ENCODE peak calls at places on chromosomes 11 and 22, in six cellular contexts. T is A549; G is HAP-1; P is astrocyte of the spinal cord; C is activated CD4-positive, alpha-beta T cell treated with anti-CD3 and anti-CD28 coated beads, Interleukin-2, amount 50 U/mL, for 48 hours; A is Ammon's horn. W is an unnamed sample.

GRCh38 chr11:121722431-121723256 is 269.9 kb upstream of the SORL1-AS1 start:
- DNase-seq in P (peak), T (no peak), G (no peak), C (no peak), A (peak), W (no peak)

GRCh38 chr22:28175730-28176492 is 256.9 kb upstream of the PITPNB start:
- DNase-seq in T (no peak), C (no peak), A (no peak), G (no peak), P (no peak), W (no peak)

GRCh38 chr11:17552392-17553248 is 5.6 kb downstream of the OTOG start:
- DNase-seq in P (no peak), G (no peak), A (no peak), C (no peak), T (no peak), W (no peak)

GRCh38 chr11:117792992-117793391 is 4.0 kb downstream of the DSCAML1 start:
- DNase-seq in C (no peak), P (no peak), G (no peak), T (no peak), A (no peak), W (no peak)

GRCh38 chr22:29253561-29254282 is 14.1 kb downstream of the RHBDD3 start:
- DNase-seq in A (no peak), P (no peak), C (no peak), G (no peak), T (no peak), W (no peak)

GRCh38 chr11:130428692-130429681 is 578 bp upstream of the ADAMTS8 start:
- DNase-seq in G (no peak), T (no peak), C (no peak), A (no peak), P (no peak), W (no peak)

GRCh38 chr11:2272241-2272945 is 2.0 kb upstream of the ASCL2 start:
- DNase-seq in A (peak), T (no peak), G (no peak), C (no peak), P (no peak), W (no peak)

GRCh38 chr11:111977141-111978027 is 40.2 kb downstream of the DIXDC1 start:
- DNase-seq in T (no peak), A (peak), P (peak), G (no peak), C (peak), W (peak)

GRCh38 chr11:45247433-45247832 is 38.7 kb downstream of the SYT13 start:
- DNase-seq in A (no peak), T (no peak), C (no peak), G (no peak), P (no peak), W (no peak)

GRCh38 chr11:82049199-82049598 is 684.5 kb downstream of the FAM181B start:
- DNase-seq in A (no peak), P (no peak), G (no peak), C (no peak), T (no peak), W (no peak)

GRCh38 chr11:116481126-116481644 is 291.6 kb downstream of the BUD13 start:
- DNase-seq in P (no peak), T (no peak), G (no peak), C (no peak), A (no peak), W (no peak)

GRCh38 chr11:17351510-17352176 is at the start of gene NCR3LG1:
- DNase-seq in A (peak), C (peak), T (peak), P (peak), G (peak), W (peak)

GRCh38 chr22:35616043-35616442 is 1.1 kb downstream of the MB start:
- DNase-seq in G (no peak), C (no peak), A (no peak), P (no peak), T (no peak), W (no peak)

GRCh38 chr11:134362192-134362901 is 30.6 kb downstream of the GLB1L2 start:
- DNase-seq in T (no peak), C (no peak), G (no peak), A (no peak), P (no peak), W (no peak)

GRCh38 chr11:102287963-102288744 is 29.1 kb upstream of the BIRC3 start:
- DNase-seq in C (peak), G (peak), P (peak), A (peak), T (peak), W (no peak)

GRCh38 chr11:72278911-72279310 is 34.9 kb upstream of the PHOX2A start:
- DNase-seq in C (no peak), G (no peak), A (no peak), P (peak), T (no peak), W (no peak)

GRCh38 chr11:18321622-18321990 is 334 bp downstream of the HPS5 start:
- DNase-seq in P (no peak), G (no peak), A (no peak), C (no peak), T (no peak), W (no peak)

GRCh38 chr11:93477684-93478234 is 65.4 kb downstream of the SMCO4 start:
- DNase-seq in T (no peak), A (no peak), P (peak), G (peak), C (no peak), W (no peak)

GRCh38 chr22:17217179-17217578 is 2.1 kb downstream of the ADA2 start:
- DNase-seq in G (peak), A (no peak), C (no peak), T (no peak), P (no peak), W (no peak)

GRCh38 chr11:120395778-120396177 is 59.6 kb downstream of the ARHGEF12 start:
- DNase-seq in P (no peak), C (no peak), A (no peak), G (no peak), T (no peak), W (no peak)

GRCh38 chr11:65503606-65503922 is 4.7 kb downstream of the MALAT1 start:
- DNase-seq in G (no peak), P (no peak), C (no peak), T (no peak), A (no peak), W (no peak)

GRCh38 chr22:35539910-35540599 is 576 bp upstream of the RASD2 start:
- DNase-seq in P (no peak), G (peak), C (peak), T (peak), A (peak), W (peak)

GRCh38 chr11:35418847-35419712 is at the start of gene SLC1A2:
- DNase-seq in C (peak), G (peak), T (peak), A (peak), P (peak), W (no peak)

GRCh38 chr11:67450796-67451657 is 1.5 kb downstream of the GPR152 start:
- DNase-seq in P (no peak), A (no peak), T (no peak), C (no peak), G (no peak), W (no peak)

GRCh38 chr11:61092280-61092766 is 10.0 kb upstream of the CD5 start:
- DNase-seq in C (peak), T (no peak), G (no peak), P (no peak), A (no peak), W (no peak)

GRCh38 chr11:62850911-62851806 is 11.8 kb upstream of the WDR74 start:
- DNase-seq in T (no peak), A (no peak), C (peak), G (peak), P (no peak), W (no peak)

GRCh38 chr11:128862913-128863660 is 4.0 kb downstream of the KCNJ1 start:
- DNase-seq in C (no peak), P (peak), A (no peak), T (no peak), G (no peak), W (no peak)

GRCh38 chr11:11395126-11395525 is 42.1 kb upstream of the CSNK2A3 start:
- DNase-seq in G (no peak), A (no peak), P (no peak), C (no peak), T (no peak), W (no peak)

GRCh38 chr11:14773755-14774154 is 118.3 kb downstream of the CYP2R1 start:
- DNase-seq in P (no peak), T (no peak), C (no peak), A (no peak), G (peak), W (no peak)

GRCh38 chr22:26302726-26303125 is 126.3 kb upstream of the ASPHD2 start:
- DNase-seq in G (no peak), T (no peak), A (no peak), C (no peak), P (no peak), W (no peak)

GRCh38 chr11:61281581-61282250 is 13.4 kb downstream of the VWCE start:
- DNase-seq in A (no peak), P (peak), C (peak), G (peak), T (peak), W (no peak)

GRCh38 chr11:36088234-36088975 is 144.5 kb downstream of the LDLRAD3 start:
- DNase-seq in P (peak), T (no peak), A (no peak), C (no peak), G (no peak), W (no peak)

GRCh38 chr11:46560300-46561025 is 33.4 kb downstream of the AMBRA1 start:
- DNase-seq in P (peak), T (no peak), G (no peak), A (peak), C (no peak), W (no peak)

GRCh38 chr11:8070417-8071101 is 10.5 kb upstream of the TUB start:
- DNase-seq in T (peak), P (peak), C (no peak), A (peak), G (no peak), W (no peak)

W was measured in activated CD4-positive, CD25-positive, alpha-beta regulatory T cell treated with anti-CD3 and anti-CD28 coated beads, Interleukin-2, amount 50 U/mL, for 72 hours.